ENCODE peak calls at places on chromosomes 7 and 10, in seven cellular contexts. M is Karpas-422; W is GM04503; O is A673; H is activated effector memory CD4-positive, alpha-beta T cell treated with anti-CD3 and anti-CD28 coated beads, Interleukin-2, amount 50 U/mL, for 16 hours; I is WTC11; K is NCI-H510A treated with DMSO at 0.1 percent for 48 hours. R is an unnamed sample.

GRCh38 chr10:31075434-31075833 is 43.8 kb upstream of the ZNF438 start:
- DNase-seq in M (no peak), W (peak; percentile 90), O (no peak), H (no peak), I (no peak), K (no peak), R (no peak)

GRCh38 chr7:30202671-30203070 is 67.9 kb downstream of the MTURN start:
- DNase-seq in M (no peak), W (no peak), O (no peak), H (no peak), I (no peak), K (no peak), R (no peak)

GRCh38 chr10:80411267-80411668 is 2.9 kb downstream of the PRXL2A start:
- DNase-seq in M (no peak), W (no peak), O (no peak), H (no peak), I (no peak), K (peak; percentile 34), R (no peak)

GRCh38 chr7:102319671-102320070 is 33.0 kb downstream of the SH2B2 start:
- DNase-seq in M (no peak), W (no peak), O (no peak), H (no peak), I (no peak), K (no peak), R (no peak)

GRCh38 chr10:44293306-44293778 is 91.6 kb downstream of the CXCL12 start:
- DNase-seq in M (peak; percentile 7), W (no peak), O (no peak), H (no peak), I (peak; percentile 41), K (no peak), R (no peak)

GRCh38 chr7:107394831-107395230 is 75.0 kb upstream of the GPR22 start:
- DNase-seq in M (no peak), W (peak; percentile 34), O (no peak), H (no peak), I (no peak), K (no peak), R (no peak)

GRCh38 chr10:131155903-131156285 is 155.6 kb downstream of the TCERG1L start:
- DNase-seq in M (no peak), W (no peak), O (no peak), H (no peak), I (no peak), K (no peak), R (no peak)

GRCh38 chr7:32496052-32496813 is 944 bp downstream of the AVL9 start:
- DNase-seq in M (peak; percentile 41), W (no peak), O (no peak), H (no peak), I (no peak), K (peak; percentile 25), R (no peak)

GRCh38 chr10:85602306-85602705 is 764.3 kb downstream of the GRID1 start:
- DNase-seq in M (no peak), W (no peak), O (no peak), H (no peak), I (no peak), K (no peak), R (no peak)

GRCh38 chr10:103231047-103231551 is 14.6 kb upstream of the RPEL1 start:
- DNase-seq in M (no peak), W (peak; percentile 95), O (peak; percentile 55), H (no peak), I (peak; percentile 51), K (no peak), R (no peak)

GRCh38 chr7:21980921-21981320 is 35.2 kb upstream of the CDCA7L start:
- DNase-seq in M (no peak), W (no peak), O (no peak), H (no peak), I (no peak), K (no peak), R (no peak)

GRCh38 chr7:116197355-116197754 is 13.0 kb upstream of the TES start:
- DNase-seq in M (no peak), W (peak; percentile 85), O (peak; percentile 73), H (no peak), I (no peak), K (no peak), R (no peak)

GRCh38 chr10:106608101-106608500 is 556.4 kb downstream of the SORCS1 start:
- DNase-seq in M (no peak), W (no peak), O (no peak), H (no peak), I (no peak), K (no peak), R (no peak)

GRCh38 chr10:78532480-78533046 is 498.9 kb downstream of the RPS24 start:
- DNase-seq in M (no peak), W (no peak), O (no peak), H (no peak), I (no peak), K (no peak), R (no peak)